ENCODE peak calls at places on chromosomes 4 and X, in six cellular contexts. One of them, this sample, is unnamed.
A peak's percentile ranks its signal among the peaks of the same experiment; 100 is the strongest.

GRCh38 chr4:5370286-5370685 is 319.0 kb downstream of the STK32B start:
- DNase-seq in heart left ventricle: no peak
- DNase-seq in cardiac muscle cell: no peak
- DNase-seq in astrocyte of the cerebellum: no peak
- DNase-seq in AG10803: peak; percentile 59
- DNase-seq in cardiac fibroblast: no peak
- DNase-seq in this sample: no peak

GRCh38 chr4:40183615-40184411 is 13.0 kb upstream of the RHOH start:
- DNase-seq in cardiac muscle cell: peak; percentile 11
- DNase-seq in heart left ventricle: no peak
- DNase-seq in astrocyte of the cerebellum: no peak
- DNase-seq in AG10803: no peak
- DNase-seq in cardiac fibroblast: peak; percentile 15
- DNase-seq in this sample: no peak

GRCh38 chrX:123184199-123184857 is at the start of gene GRIA3:
- DNase-seq in cardiac fibroblast: no peak
- DNase-seq in AG10803: peak; percentile 83
- DNase-seq in astrocyte of the cerebellum: no peak
- DNase-seq in cardiac muscle cell: no peak
- DNase-seq in heart left ventricle: no peak
- DNase-seq in this sample: no peak

GRCh38 chr4:98522603-98523395 is 135.6 kb downstream of the TSPAN5 start:
- DNase-seq in AG10803: peak; percentile 82
- DNase-seq in cardiac fibroblast: peak; percentile 75
- DNase-seq in astrocyte of the cerebellum: peak; percentile 60
- DNase-seq in cardiac muscle cell: peak; percentile 75
- DNase-seq in heart left ventricle: no peak
- DNase-seq in this sample: no peak

GRCh38 chr4:147724468-147725201 is 7.3 kb upstream of the ARHGAP10 start:
- DNase-seq in cardiac muscle cell: no peak
- DNase-seq in cardiac fibroblast: no peak
- DNase-seq in AG10803: no peak
- DNase-seq in astrocyte of the cerebellum: no peak
- DNase-seq in heart left ventricle: no peak
- DNase-seq in this sample: no peak

GRCh38 chrX:55758033-55758432 is 40.5 kb downstream of the RRAGB start:
- DNase-seq in heart left ventricle: no peak
- DNase-seq in AG10803: no peak
- DNase-seq in cardiac fibroblast: no peak
- DNase-seq in cardiac muscle cell: peak; percentile 2
- DNase-seq in astrocyte of the cerebellum: no peak
- DNase-seq in this sample: no peak

GRCh38 chr4:182881928-182882327 is 35.3 kb downstream of the DCTD start:
- DNase-seq in cardiac fibroblast: no peak
- DNase-seq in astrocyte of the cerebellum: peak; percentile 36
- DNase-seq in cardiac muscle cell: no peak
- DNase-seq in AG10803: peak; percentile 4
- DNase-seq in heart left ventricle: no peak
- DNase-seq in this sample: no peak

GRCh38 chrX:1027680-1028079 is 184.8 kb downstream of the CRLF2 start:
- DNase-seq in cardiac muscle cell: no peak
- DNase-seq in AG10803: no peak
- DNase-seq in astrocyte of the cerebellum: no peak
- DNase-seq in cardiac fibroblast: no peak
- DNase-seq in heart left ventricle: no peak
- DNase-seq in this sample: no peak

GRCh38 chr4:103099691-103100392 is at the start of gene BDH2:
- DNase-seq in cardiac muscle cell: peak; percentile 97
- DNase-seq in heart left ventricle: no peak
- DNase-seq in AG10803: peak; percentile 96
- DNase-seq in cardiac fibroblast: peak; percentile 98
- DNase-seq in astrocyte of the cerebellum: peak; percentile 95
- DNase-seq in this sample: peak; percentile 11

GRCh38 chr4:163467371-163467770 is 6.2 kb downstream of the TKTL2 start:
- DNase-seq in cardiac fibroblast: no peak
- DNase-seq in heart left ventricle: no peak
- DNase-seq in cardiac muscle cell: no peak
- DNase-seq in AG10803: no peak
- DNase-seq in astrocyte of the cerebellum: no peak
- DNase-seq in this sample: no peak

GRCh38 chrX:87517571-87518141 is at the start of gene KLHL4:
- DNase-seq in astrocyte of the cerebellum: peak; percentile 89
- DNase-seq in heart left ventricle: no peak
- DNase-seq in AG10803: no peak
- DNase-seq in cardiac muscle cell: peak; percentile 97
- DNase-seq in cardiac fibroblast: peak; percentile 93
- DNase-seq in this sample: peak; percentile 0

GRCh38 chr4:118012142-118012541 is 22.1 kb upstream of the NDST3 start:
- DNase-seq in cardiac fibroblast: no peak
- DNase-seq in astrocyte of the cerebellum: no peak
- DNase-seq in heart left ventricle: no peak
- DNase-seq in AG10803: no peak
- DNase-seq in cardiac muscle cell: no peak
- DNase-seq in this sample: no peak

GRCh38 chr4:99117876-99118693 is 26.0 kb downstream of the ADH4 start:
- DNase-seq in astrocyte of the cerebellum: peak; percentile 5
- DNase-seq in heart left ventricle: no peak
- DNase-seq in cardiac muscle cell: peak; percentile 48
- DNase-seq in AG10803: peak; percentile 38
- DNase-seq in cardiac fibroblast: peak; percentile 48
- DNase-seq in this sample: no peak

GRCh38 chrX:118627084-118627758 is 100.2 kb upstream of the IL13RA1 start:
- DNase-seq in AG10803: no peak
- DNase-seq in heart left ventricle: no peak
- DNase-seq in astrocyte of the cerebellum: no peak
- DNase-seq in cardiac fibroblast: no peak
- DNase-seq in cardiac muscle cell: no peak
- DNase-seq in this sample: peak; percentile 2

GRCh38 chrX:132940727-132941162 is 17.7 kb downstream of the HS6ST2 start:
- DNase-seq in cardiac muscle cell: no peak
- DNase-seq in AG10803: no peak
- DNase-seq in astrocyte of the cerebellum: no peak
- DNase-seq in heart left ventricle: no peak
- DNase-seq in cardiac fibroblast: no peak
- DNase-seq in this sample: peak; percentile 66

GRCh38 chr4:15116509-15117079 is 114.3 kb downstream of the CPEB2 start:
- DNase-seq in cardiac muscle cell: no peak
- DNase-seq in heart left ventricle: no peak
- DNase-seq in AG10803: no peak
- DNase-seq in astrocyte of the cerebellum: no peak
- DNase-seq in cardiac fibroblast: no peak
- DNase-seq in this sample: no peak

GRCh38 chr4:162681212-162681611 is 485.5 kb downstream of the NAF1 start:
- DNase-seq in astrocyte of the cerebellum: no peak
- DNase-seq in cardiac muscle cell: no peak
- DNase-seq in cardiac fibroblast: no peak
- DNase-seq in heart left ventricle: no peak
- DNase-seq in AG10803: no peak
- DNase-seq in this sample: no peak

GRCh38 chr4:184762100-184762499 is 28.2 kb upstream of the CENPU start:
- DNase-seq in heart left ventricle: no peak
- DNase-seq in AG10803: no peak
- DNase-seq in cardiac fibroblast: no peak
- DNase-seq in astrocyte of the cerebellum: no peak
- DNase-seq in cardiac muscle cell: no peak
- DNase-seq in this sample: no peak

GRCh38 chr4:26020896-26021295 is 106.9 kb downstream of the SMIM20 start:
- DNase-seq in cardiac fibroblast: peak; percentile 32
- DNase-seq in cardiac muscle cell: peak; percentile 43
- DNase-seq in AG10803: peak; percentile 74
- DNase-seq in astrocyte of the cerebellum: peak; percentile 76
- DNase-seq in heart left ventricle: no peak
- DNase-seq in this sample: no peak

GRCh38 chr4:126238010-126238409 is 923.3 kb downstream of the FAT4 start:
- DNase-seq in astrocyte of the cerebellum: no peak
- DNase-seq in AG10803: no peak
- DNase-seq in heart left ventricle: no peak
- DNase-seq in cardiac fibroblast: no peak
- DNase-seq in cardiac muscle cell: no peak
- DNase-seq in this sample: no peak

GRCh38 chrX:9829308-9830267 is 43.4 kb downstream of the SHROOM2 start:
- DNase-seq in cardiac muscle cell: peak; percentile 63
- DNase-seq in astrocyte of the cerebellum: peak; percentile 66
- DNase-seq in cardiac fibroblast: peak; percentile 16
- DNase-seq in AG10803: no peak
- DNase-seq in heart left ventricle: no peak
- DNase-seq in this sample: peak; percentile 50

GRCh38 chr4:22515888-22516541 is at the start of gene ADGRA3:
- DNase-seq in astrocyte of the cerebellum: no peak
- DNase-seq in cardiac muscle cell: peak; percentile 84
- DNase-seq in cardiac fibroblast: peak; percentile 79
- DNase-seq in AG10803: peak; percentile 70
- DNase-seq in heart left ventricle: peak; percentile 88
- DNase-seq in this sample: peak; percentile 73

GRCh38 chrX:151921292-151921691 is 8.6 kb downstream of the MAGEA4 start:
- DNase-seq in astrocyte of the cerebellum: no peak
- DNase-seq in heart left ventricle: no peak
- DNase-seq in cardiac muscle cell: no peak
- DNase-seq in AG10803: no peak
- DNase-seq in cardiac fibroblast: no peak
- DNase-seq in this sample: no peak

GRCh38 chr4:181693517-181693916 is 549.7 kb upstream of the TENM3 start:
- DNase-seq in cardiac fibroblast: no peak
- DNase-seq in heart left ventricle: no peak
- DNase-seq in cardiac muscle cell: no peak
- DNase-seq in AG10803: no peak
- DNase-seq in astrocyte of the cerebellum: no peak
- DNase-seq in this sample: no peak

GRCh38 chr4:90112715-90113114 is 14.5 kb upstream of the CCSER1 start:
- DNase-seq in cardiac fibroblast: no peak
- DNase-seq in cardiac muscle cell: no peak
- DNase-seq in AG10803: no peak
- DNase-seq in heart left ventricle: no peak
- DNase-seq in astrocyte of the cerebellum: no peak
- DNase-seq in this sample: no peak

GRCh38 chr4:54318904-54319303 is 89.8 kb downstream of the PDGFRA start:
- DNase-seq in cardiac muscle cell: peak; percentile 76
- DNase-seq in heart left ventricle: no peak
- DNase-seq in AG10803: peak; percentile 63
- DNase-seq in astrocyte of the cerebellum: peak; percentile 31
- DNase-seq in cardiac fibroblast: peak; percentile 75
- DNase-seq in this sample: peak; percentile 2

GRCh38 chr4:135098061-135098460 is 896.5 kb upstream of the PABPC4L start:
- DNase-seq in cardiac fibroblast: no peak
- DNase-seq in heart left ventricle: no peak
- DNase-seq in astrocyte of the cerebellum: no peak
- DNase-seq in AG10803: no peak
- DNase-seq in cardiac muscle cell: no peak
- DNase-seq in this sample: peak; percentile 0

GRCh38 chr4:99321241-99322191 is at the start of gene ADH1B:
- DNase-seq in heart left ventricle: no peak
- DNase-seq in astrocyte of the cerebellum: no peak
- DNase-seq in AG10803: no peak
- DNase-seq in cardiac muscle cell: no peak
- DNase-seq in cardiac fibroblast: no peak
- DNase-seq in this sample: no peak

GRCh38 chr4:3786196-3786869 is 20.1 kb downstream of the ADRA2C start:
- DNase-seq in cardiac muscle cell: no peak
- DNase-seq in heart left ventricle: peak; percentile 53
- DNase-seq in AG10803: no peak
- DNase-seq in astrocyte of the cerebellum: no peak
- DNase-seq in cardiac fibroblast: no peak
- DNase-seq in this sample: peak; percentile 73

DNA sequence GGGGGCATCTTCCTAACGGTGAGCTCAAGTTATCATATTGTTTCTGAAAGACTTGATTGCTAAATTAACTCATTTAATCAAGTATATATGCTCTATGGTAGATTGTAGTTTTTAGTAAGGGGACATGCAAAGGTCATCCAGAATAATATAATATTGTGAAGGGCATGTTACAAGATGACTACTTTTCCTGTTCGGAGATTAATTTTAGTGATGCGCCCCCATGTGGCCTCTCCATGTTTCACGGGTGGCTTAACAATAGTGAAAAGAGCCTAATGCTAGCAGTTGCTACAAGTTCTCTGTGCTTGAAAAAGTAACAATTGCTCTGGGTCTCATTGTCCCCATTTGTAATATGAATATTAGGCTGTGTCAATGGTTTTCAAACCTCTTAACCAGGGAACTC is 12.2 kb downstream of the SMPX start:
- DNase-seq in astrocyte of the cerebellum: no peak
- DNase-seq in heart left ventricle: no peak
- DNase-seq in cardiac muscle cell: peak; percentile 33
- DNase-seq in AG10803: peak; percentile 23
- DNase-seq in cardiac fibroblast: peak; percentile 27
- DNase-seq in this sample: peak; percentile 53
- TF ChIP-seq CTCF in astrocyte of the cerebellum: peak; percentile 55
- TF ChIP-seq CTCF in heart left ventricle: peak; percentile 45
- TF ChIP-seq CTCF in cardiac muscle cell: peak; percentile 51
- TF ChIP-seq CTCF in AG10803: peak; percentile 63
- TF ChIP-seq CTCF in cardiac fibroblast: peak; percentile 54
- TF ChIP-seq CTCF in this sample: peak; percentile 50

GRCh38 chr4:185839770-185840169 is 27.8 kb upstream of the SORBS2 start:
- DNase-seq in astrocyte of the cerebellum: no peak
- DNase-seq in heart left ventricle: no peak
- DNase-seq in AG10803: no peak
- DNase-seq in cardiac fibroblast: peak; percentile 29
- DNase-seq in cardiac muscle cell: no peak
- DNase-seq in this sample: no peak

GRCh38 chr4:185839204-185839712 is 27.3 kb upstream of the SORBS2 start:
- DNase-seq in heart left ventricle: peak; percentile 68
- DNase-seq in AG10803: peak; percentile 94
- DNase-seq in astrocyte of the cerebellum: peak; percentile 88
- DNase-seq in cardiac muscle cell: peak; percentile 97
- DNase-seq in cardiac fibroblast: peak; percentile 96
- DNase-seq in this sample: peak; percentile 45

GRCh38 chr4:185837415-185838103 is 25.6 kb upstream of the SORBS2 start:
- DNase-seq in cardiac fibroblast: no peak
- DNase-seq in AG10803: no peak
- DNase-seq in cardiac muscle cell: no peak
- DNase-seq in heart left ventricle: no peak
- DNase-seq in astrocyte of the cerebellum: no peak
- DNase-seq in this sample: no peak

GRCh38 chr4:185838104-185838452 is 26.1 kb upstream of the SORBS2 start:
- DNase-seq in AG10803: no peak
- DNase-seq in heart left ventricle: peak; percentile 56
- DNase-seq in cardiac muscle cell: no peak
- DNase-seq in astrocyte of the cerebellum: no peak
- DNase-seq in cardiac fibroblast: no peak
- DNase-seq in this sample: no peak

GRCh38 chr4:185838514-185839203 is 26.7 kb upstream of the SORBS2 start:
- DNase-seq in AG10803: peak; percentile 3
- DNase-seq in cardiac fibroblast: no peak
- DNase-seq in astrocyte of the cerebellum: no peak
- DNase-seq in cardiac muscle cell: no peak
- DNase-seq in heart left ventricle: no peak
- DNase-seq in this sample: no peak
- TF ChIP-seq CTCF in AG10803: no peak
- TF ChIP-seq CTCF in cardiac fibroblast: no peak
- TF ChIP-seq CTCF in astrocyte of the cerebellum: peak; percentile 12
- TF ChIP-seq CTCF in cardiac muscle cell: no peak
- TF ChIP-seq CTCF in heart left ventricle: no peak
- TF ChIP-seq CTCF in this sample: no peak

GRCh38 chr4:108834787-108835384 is 72.0 kb upstream of the ETNPPL start:
- DNase-seq in heart left ventricle: no peak
- DNase-seq in AG10803: peak; percentile 64
- DNase-seq in cardiac muscle cell: peak; percentile 66
- DNase-seq in cardiac fibroblast: peak; percentile 65
- DNase-seq in astrocyte of the cerebellum: peak; percentile 40
- DNase-seq in this sample: no peak
- TF ChIP-seq CTCF in heart left ventricle: peak; percentile 76
- TF ChIP-seq CTCF in AG10803: peak; percentile 93
- TF ChIP-seq CTCF in cardiac muscle cell: peak; percentile 72
- TF ChIP-seq CTCF in cardiac fibroblast: peak; percentile 61
- TF ChIP-seq CTCF in astrocyte of the cerebellum: peak; percentile 61
- TF ChIP-seq CTCF in this sample: no peak

GRCh38 chr4:176635372-176636261 is 157.1 kb downstream of the VEGFC start:
- DNase-seq in astrocyte of the cerebellum: peak; percentile 23
- DNase-seq in heart left ventricle: no peak
- DNase-seq in cardiac muscle cell: peak; percentile 85
- DNase-seq in AG10803: peak; percentile 84
- DNase-seq in cardiac fibroblast: peak; percentile 86
- DNase-seq in this sample: no peak
- TF ChIP-seq CTCF in astrocyte of the cerebellum: no peak
- TF ChIP-seq CTCF in heart left ventricle: no peak
- TF ChIP-seq CTCF in cardiac muscle cell: no peak
- TF ChIP-seq CTCF in AG10803: peak; percentile 7
- TF ChIP-seq CTCF in cardiac fibroblast: peak; percentile 28
- TF ChIP-seq CTCF in this sample: no peak

This sample was measured in Calu3.